ENCODE peak calls at places on chromosomes 16 and 17, in four cellular contexts. P is cardiac fibroblast, Y is fibroblast of mammary gland, Z is GM06990. F is an unnamed sample.

GRCh38 chr17:79393358-79394038 is 217.4 kb downstream of the RBFOX3 start:
- DNase-seq in P (peak), Y (peak), Z (peak), F (peak)

GRCh38 chr16:10509534-10510025 is 70.8 kb downstream of the EMP2 start:
- DNase-seq in P (peak), Y (peak), Z (peak), F (peak)

GRCh38 chr16:67233596-67233995 is 6.7 kb downstream of the TMEM208 start:
- DNase-seq in P (no peak), Y (no peak), Z (no peak), F (no peak)

GRCh38 chr16:29742683-29743275 is 3.0 kb downstream of the C16orf54 start:
- DNase-seq in P (no peak), Y (no peak), Z (no peak), F (no peak)

GRCh38 chr16:81738831-81739496 is 40.1 kb upstream of the PLCG2 start:
- DNase-seq in P (no peak), Y (no peak), Z (peak), F (no peak)

GRCh38 chr16:15418206-15418605 is 16.2 kb upstream of the BMERB1 start:
- DNase-seq in P (no peak), Y (peak), Z (no peak), F (peak)

GRCh38 chr17:65191805-65192740 is 54.9 kb downstream of the RGS9 start:
- DNase-seq in P (peak), Y (peak), Z (no peak), F (peak)

GRCh38 chr17:49498037-49498615 is 3.0 kb downstream of the NGFR start:
- DNase-seq in P (no peak), Y (no peak), Z (no peak), F (no peak)

GRCh38 chr17:16342979-16343378 is 10.3 kb downstream of the CENPV start:
- DNase-seq in P (peak), Y (peak), Z (no peak), F (no peak)

GRCh38 chr17:39551879-39552278 is 55.8 kb downstream of the NEUROD2 start:
- DNase-seq in P (peak), Y (peak), Z (no peak), F (peak)

GRCh38 chr16:74862743-74863244 is 88.2 kb upstream of the FA2H start:
- DNase-seq in P (peak), Y (peak), Z (no peak), F (peak)

GRCh38 chr16:23014592-23014991 is 134.7 kb downstream of the USP31 start:
- DNase-seq in P (no peak), Y (no peak), Z (no peak), F (no peak)

GRCh38 chr16:53090591-53091507 is 36.1 kb downstream of the CHD9 start:
- DNase-seq in P (peak), Y (peak), Z (peak), F (peak)

GRCh38 chr17:61411944-61412859 is 12.6 kb downstream of the TBX2 start:
- DNase-seq in P (peak), Y (peak), Z (peak), F (peak)

GRCh38 chr17:69883139-69883538 is 191.9 kb upstream of the KCNJ16 start:
- DNase-seq in P (no peak), Y (no peak), Z (no peak), F (no peak)

GRCh38 chr17:55690105-55690508 is 32.6 kb downstream of the TMEM100 start:
- DNase-seq in P (no peak), Y (peak), Z (no peak), F (peak)

GRCh38 chr17:81340606-81341346 is 45.7 kb upstream of the SLC38A10 start:
- DNase-seq in P (peak), Y (no peak), Z (no peak), F (no peak)

GRCh38 chr16:6682142-6682811 is 650.4 kb upstream of the RBFOX1 start:
- DNase-seq in P (no peak), Y (no peak), Z (no peak), F (no peak)

GRCh38 chr17:34051046-34051445 is 204.0 kb upstream of the CCL2 start:
- DNase-seq in P (no peak), Y (no peak), Z (no peak), F (no peak)

GRCh38 chr16:49776085-49776501 is 79.8 kb downstream of the ZNF423 start:
- DNase-seq in P (peak), Y (no peak), Z (no peak), F (no peak)

GRCh38 chr17:1555618-1556471 is 6.7 kb downstream of the PITPNA start:
- DNase-seq in P (no peak), Y (no peak), Z (peak), F (no peak)

GRCh38 chr16:85310868-85311585 is 198.8 kb upstream of the CIBAR2 start:
- DNase-seq in P (no peak), Y (no peak), Z (no peak), F (no peak)

GRCh38 chr17:57357392-57357784 is 101.1 kb downstream of the MSI2 start:
- DNase-seq in P (no peak), Y (no peak), Z (peak), F (no peak)

GRCh38 chr16:24729967-24730815 is 740 bp downstream of the TNRC6A start:
- DNase-seq in P (peak), Y (peak), Z (no peak), F (peak)

GRCh38 chr16:73703891-73704290 is 592.7 kb upstream of the PSMD7 start:
- DNase-seq in P (no peak), Y (no peak), Z (no peak), F (no peak)

GRCh38 chr17:82090549-82091263 is 7.3 kb downstream of the FASN start:
- DNase-seq in P (no peak), Y (no peak), Z (peak), F (no peak)

GRCh38 chr17:48123111-48123510 is 15.5 kb downstream of the SNX11 start:
- DNase-seq in P (no peak), Y (no peak), Z (no peak), F (no peak)

GRCh38 chr16:78386925-78387324 is 287.5 kb downstream of the WWOX start:
- DNase-seq in P (no peak), Y (no peak), Z (no peak), F (no peak)

GRCh38 chr17:54891176-54891821 is 9.4 kb upstream of the TOM1L1 start:
- DNase-seq in P (peak), Y (peak), Z (no peak), F (peak)

GRCh38 chr17:80529904-80530292 is 14.7 kb upstream of the RPTOR start:
- DNase-seq in P (no peak), Y (no peak), Z (no peak), F (no peak)

GRCh38 chr16:11402051-11402744 is 56.9 kb downstream of the RMI2 start:
- DNase-seq in P (no peak), Y (no peak), Z (no peak), F (no peak)

GRCh38 chr16:57023541-57024249 is 34.3 kb downstream of the NLRC5 start:
- DNase-seq in P (no peak), Y (no peak), Z (no peak), F (no peak)

GRCh38 chr16:72475688-72476087 is 303.7 kb upstream of the PMFBP1 start:
- DNase-seq in P (no peak), Y (no peak), Z (no peak), F (no peak)

GRCh38 chr17:64732336-64733006 is 70.4 kb upstream of the SMURF2 start:
- DNase-seq in P (peak), Y (peak), Z (no peak), F (peak)

GRCh38 chr16:27193300-27193990 is 9.9 kb upstream of the KDM8 start:
- DNase-seq in P (no peak), Y (no peak), Z (no peak), F (peak)

GRCh38 chr17:245611-246010 is 64.2 kb upstream of the DOC2B start:
- DNase-seq in P (no peak), Y (no peak), Z (no peak), F (no peak)

GRCh38 chr17:79843917-79844815 is 4.9 kb upstream of the CBX4 start:
- DNase-seq in P (peak), Y (peak), Z (no peak), F (peak)

GRCh38 chr16:66911112-66911511 is 7.6 kb downstream of the CDH16 start:
- DNase-seq in P (no peak), Y (no peak), Z (no peak), F (no peak)

DNA sequence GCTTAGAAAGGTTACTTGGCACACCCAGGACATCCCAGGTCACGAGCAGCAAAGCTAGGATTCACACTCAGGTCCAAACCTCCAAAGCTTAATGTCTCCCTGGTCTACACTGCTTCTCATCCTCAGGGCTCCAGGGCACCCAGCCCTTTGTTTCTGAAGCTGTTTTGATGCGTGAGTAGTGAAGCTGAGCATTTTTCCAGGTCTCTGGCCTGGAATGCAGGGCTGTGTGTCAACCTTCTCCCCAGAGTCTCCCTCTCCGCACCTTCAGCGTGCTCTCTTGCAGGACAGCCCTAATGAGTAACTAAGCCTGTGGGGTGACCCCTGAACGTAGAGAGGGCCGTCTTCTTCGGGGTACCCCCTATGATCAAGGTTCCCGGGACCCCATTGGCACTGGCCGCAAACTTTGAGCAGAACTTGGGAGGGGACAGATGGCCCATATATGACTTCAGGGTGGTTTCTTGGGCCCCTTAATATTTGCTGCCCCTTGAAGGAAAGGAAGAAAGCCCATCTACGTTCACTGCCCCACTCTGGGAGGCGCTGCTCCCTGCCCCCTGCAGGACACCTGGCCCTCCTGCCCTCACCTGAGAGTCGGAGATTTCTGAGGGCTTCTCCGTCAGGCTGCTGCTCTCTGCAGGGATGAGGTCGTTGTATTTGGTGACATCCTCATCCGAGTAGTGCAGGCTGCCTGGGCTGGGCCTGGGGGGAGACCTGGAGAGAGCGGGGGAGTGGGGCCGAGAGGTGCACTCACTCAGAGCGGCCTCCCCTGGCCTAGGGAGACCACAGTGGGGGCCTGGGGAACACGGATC is 36.4 kb upstream of the CDC42EP4 start:
- DNase-seq in P (no peak), Y (no peak), Z (no peak), F (no peak)
- TF ChIP-seq CTCF in P (no peak), Y (no peak), Z (no peak), F (no peak)

GRCh38 chr17:19372004-19372365 is 6.3 kb upstream of the MAPK7 start:
- DNase-seq in P (no peak), Y (no peak), Z (no peak), F (no peak)

GRCh38 chr17:19369846-19370492 is 7.4 kb upstream of the B9D1 start:
- DNase-seq in P (no peak), Y (no peak), Z (no peak), F (no peak)

GRCh38 chr17:19372439-19372838 is 5.9 kb upstream of the MAPK7 start:
- DNase-seq in P (no peak), Y (no peak), Z (no peak), F (no peak)

GRCh38 chr17:19370493-19370960 is 7.8 kb upstream of the MAPK7 start:
- DNase-seq in P (no peak), Y (peak), Z (peak), F (no peak)

DNA sequence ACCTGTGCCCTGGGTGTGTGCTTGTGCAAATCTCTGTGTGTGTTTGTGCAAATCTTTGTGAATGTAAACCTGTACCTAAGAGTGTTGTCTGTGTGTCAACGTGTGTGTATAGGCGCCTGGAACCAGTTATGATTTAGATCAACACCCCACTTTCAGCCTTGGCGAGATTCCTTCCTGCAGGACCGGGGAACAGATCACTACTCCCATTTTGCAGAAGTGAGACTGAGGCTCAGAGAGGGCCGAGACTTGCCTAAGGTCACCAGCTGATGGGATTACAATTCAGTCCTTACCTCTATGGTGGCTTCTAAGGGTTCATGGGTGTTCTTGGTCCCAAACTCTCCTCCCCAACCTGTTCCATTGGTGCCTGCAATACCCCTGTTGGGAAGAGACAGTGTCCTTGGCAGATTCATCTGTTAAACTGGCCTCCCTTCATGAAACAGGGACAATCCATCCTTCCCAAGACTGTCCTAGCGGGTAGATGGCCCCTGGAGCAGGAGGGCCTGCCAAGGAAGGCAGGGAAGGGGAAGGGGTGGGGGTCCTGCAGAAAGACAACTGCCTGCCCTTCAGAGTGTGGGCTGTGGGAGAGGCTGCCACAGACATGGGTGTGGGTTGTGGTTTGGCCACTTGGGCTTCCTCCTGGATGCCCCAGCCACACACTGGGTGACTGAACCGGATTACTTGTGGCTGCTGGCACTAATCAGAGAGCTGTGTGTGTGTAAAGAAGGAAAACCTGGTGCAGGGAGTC is 6.9 kb upstream of the MAPK7 start:
- DNase-seq in P (no peak), Y (no peak), Z (no peak), F (no peak)
- TF ChIP-seq CTCF in P (no peak), Y (no peak), Z (no peak), F (no peak)

GRCh38 chr16:47162670-47163420 is 19.1 kb upstream of the NETO2 start:
- DNase-seq in P (no peak), Y (no peak), Z (no peak), F (no peak)
- TF ChIP-seq CTCF in P (no peak), Y (no peak), Z (no peak), F (no peak)

DNA sequence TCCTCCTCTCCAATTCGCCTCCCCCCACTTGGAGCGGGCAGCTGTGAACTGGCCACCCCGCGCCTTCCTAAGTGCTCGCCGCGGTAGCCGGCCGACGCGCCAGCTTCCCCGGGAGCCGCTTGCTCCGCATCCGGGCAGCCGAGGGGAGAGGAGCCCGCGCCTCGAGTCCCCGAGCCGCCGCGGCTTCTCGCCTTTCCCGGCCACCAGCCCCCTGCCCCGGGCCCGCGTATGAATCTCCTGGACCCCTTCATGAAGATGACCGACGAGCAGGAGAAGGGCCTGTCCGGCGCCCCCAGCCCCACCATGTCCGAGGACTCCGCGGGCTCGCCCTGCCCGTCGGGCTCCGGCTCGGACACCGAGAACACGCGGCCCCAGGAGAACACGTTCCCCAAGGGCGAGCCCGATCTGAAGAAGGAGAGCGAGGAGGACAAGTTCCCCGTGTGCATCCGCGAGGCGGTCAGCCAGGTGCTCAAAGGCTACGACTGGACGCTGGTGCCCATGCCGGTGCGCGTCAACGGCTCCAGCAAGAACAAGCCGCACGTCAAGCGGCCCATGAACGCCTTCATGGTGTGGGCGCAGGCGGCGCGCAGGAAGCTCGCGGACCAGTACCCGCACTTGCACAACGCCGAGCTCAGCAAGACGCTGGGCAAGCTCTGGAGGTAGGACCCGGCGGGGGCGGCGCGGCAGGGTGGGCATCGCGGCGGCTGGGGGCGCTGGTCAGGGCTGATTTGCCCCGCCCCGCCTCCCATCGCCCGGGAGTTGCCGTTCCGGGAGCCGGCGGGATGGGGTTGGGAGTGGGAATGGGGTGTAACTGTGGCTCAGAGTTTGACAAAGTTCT is 563 bp downstream of the SOX9 start:
- DNase-seq in P (peak), Y (peak), Z (peak), F (peak)
- TF ChIP-seq CTCF in P (no peak), Y (no peak), Z (no peak), F (no peak)

GRCh38 chr17:75942473-75942872 is 1.6 kb upstream of the FBF1 start:
- DNase-seq in P (no peak), Y (no peak), Z (no peak), F (no peak)

GRCh38 chr17:75941442-75941819 is 589 bp upstream of the FBF1 start:
- DNase-seq in P (no peak), Y (no peak), Z (no peak), F (no peak)

GRCh38 chr17:75945202-75945601 is 4.4 kb upstream of the FBF1 start:
- DNase-seq in P (no peak), Y (no peak), Z (no peak), F (no peak)

GRCh38 chr17:75937652-75938051 is 3.2 kb downstream of the FBF1 start:
- DNase-seq in P (no peak), Y (no peak), Z (no peak), F (no peak)

GRCh38 chr17:75940727-75941441 is at the start of gene FBF1:
- DNase-seq in P (peak), Y (peak), Z (peak), F (peak)
- TF ChIP-seq CTCF in P (no peak), Y (no peak), Z (no peak), F (no peak)

GRCh38 chr17:77817953-77818352 is 140.6 kb upstream of the TNRC6C start:
- DNase-seq in P (no peak), Y (no peak), Z (no peak), F (peak)

GRCh38 chr17:77822302-77823030 is 136.0 kb upstream of the TNRC6C start:
- DNase-seq in P (peak), Y (peak), Z (no peak), F (no peak)

GRCh38 chr17:77819497-77819896 is 139.0 kb upstream of the TNRC6C start:
- DNase-seq in P (no peak), Y (no peak), Z (no peak), F (no peak)

GRCh38 chr17:77824102-77824779 is 134.3 kb upstream of the TNRC6C start:
- DNase-seq in P (no peak), Y (no peak), Z (no peak), F (no peak)

GRCh38 chr17:77821114-77821513 is 137.4 kb upstream of the TNRC6C start:
- DNase-seq in P (no peak), Y (no peak), Z (no peak), F (no peak)
- TF ChIP-seq CTCF in P (no peak), Y (no peak), Z (no peak), F (no peak)

DNA sequence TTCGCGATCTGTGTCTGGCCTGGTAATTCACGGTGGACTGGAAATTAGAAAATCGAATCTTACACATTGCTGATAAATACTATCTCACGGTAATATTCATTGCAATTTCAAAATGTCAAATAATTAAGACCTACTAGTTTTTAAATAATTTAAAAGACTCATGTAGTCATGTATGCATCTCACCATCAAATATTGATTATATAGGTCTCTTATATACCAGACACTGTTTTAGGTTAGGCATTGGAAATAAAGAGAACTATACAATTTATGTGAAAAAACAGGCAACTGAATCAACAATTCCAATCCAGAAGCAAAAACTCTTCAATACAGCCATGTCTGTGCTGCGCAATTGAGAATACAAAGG is 7.5 kb upstream of the PIRT start:
- DNase-seq in P (no peak), Y (no peak), Z (no peak), F (no peak)
- TF ChIP-seq CTCF in P (no peak), Y (no peak), Z (no peak), F (no peak)

GRCh38 chr17:32508926-32509325 is 22.1 kb downstream of the CDK5R1 start:
- DNase-seq in P (no peak), Y (no peak), Z (no peak), F (no peak)
- TF ChIP-seq CTCF in P (no peak), Y (no peak), Z (no peak), F (no peak)

DNA sequence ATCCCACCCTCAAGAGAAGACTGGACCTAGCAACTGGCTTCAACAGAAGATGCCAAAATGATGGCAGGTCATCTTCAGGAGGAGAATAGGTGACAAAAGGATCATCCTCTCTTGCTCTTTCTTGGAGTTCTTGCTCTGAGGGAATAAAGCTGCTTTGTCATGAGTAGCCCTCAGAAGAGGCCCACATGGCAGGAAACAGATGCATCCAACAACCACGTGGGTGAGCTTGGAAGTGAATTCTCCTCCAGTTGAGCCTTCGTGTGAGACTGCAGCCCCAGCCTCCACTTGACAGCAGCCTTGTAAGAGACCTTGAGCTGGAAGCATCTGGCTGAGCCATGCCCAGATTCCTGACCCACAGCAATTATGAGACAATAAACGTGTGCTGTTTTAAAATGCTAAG is 87.5 kb downstream of the DYNLRB2 start:
- DNase-seq in P (no peak), Y (no peak), Z (no peak), F (no peak)
- TF ChIP-seq CTCF in P (no peak), Y (no peak), Z (no peak), F (no peak)

F was measured in foreskin fibroblast.